ENCODE peak calls at places on chromosomes 16 and 17, in eight cellular contexts. V is BE2C; D is stomach; Y is heart right ventricle; I is fibroblast of lung; W is Caco-2; O is CD8-positive, alpha-beta T cell; N is left ventricle myocardium inferior. G is an unnamed sample.
A peak's percentile ranks its signal among the peaks of the same experiment; 100 is the strongest.

GRCh38 chr16:54265558-54266213 is 20.9 kb downstream of the IRX3 start:
- DNase-seq in Y (no peak), O (no peak), W (no peak), V (no peak), N (no peak), I (no peak), D (no peak), G (peak; percentile 33)

GRCh38 chr16:5605404-5605803 is 507.8 kb upstream of the EEF2KMT start:
- DNase-seq in D (no peak), O (no peak), Y (no peak), W (no peak), V (no peak), I (no peak), N (no peak), G (no peak)

GRCh38 chr17:50348522-50349240 is 2.8 kb downstream of the XYLT2 start:
- DNase-seq in V (no peak), O (peak; percentile 23), W (no peak), D (peak; percentile 58), I (peak; percentile 20), Y (no peak), N (no peak), G (peak; percentile 44)

GRCh38 chr17:72466199-72466598 is 345.4 kb downstream of the SOX9 start:
- DNase-seq in V (no peak), O (no peak), D (peak; percentile 39), Y (no peak), I (peak; percentile 70), W (peak; percentile 72), N (no peak), G (peak; percentile 43)

GRCh38 chr17:64177346-64178010 is 47.5 kb upstream of the ERN1 start:
- DNase-seq in D (no peak), W (no peak), N (no peak), O (no peak), I (no peak), Y (no peak), V (no peak), G (no peak)

GRCh38 chr17:17412331-17412730 is 64.5 kb upstream of the MED9 start:
- DNase-seq in O (no peak), N (no peak), W (no peak), I (no peak), D (no peak), Y (no peak), V (no peak), G (peak; percentile 83)

GRCh38 chr17:3695723-3696411 is at the start of gene P2RX5:
- DNase-seq in O (peak; percentile 73), W (no peak), Y (no peak), N (no peak), D (no peak), I (no peak), V (peak; percentile 24), G (no peak)

GRCh38 chr17:70106551-70106950 is 31.5 kb downstream of the KCNJ16 start:
- DNase-seq in D (no peak), O (no peak), Y (no peak), W (no peak), V (no peak), I (no peak), N (no peak), G (no peak)

DNA sequence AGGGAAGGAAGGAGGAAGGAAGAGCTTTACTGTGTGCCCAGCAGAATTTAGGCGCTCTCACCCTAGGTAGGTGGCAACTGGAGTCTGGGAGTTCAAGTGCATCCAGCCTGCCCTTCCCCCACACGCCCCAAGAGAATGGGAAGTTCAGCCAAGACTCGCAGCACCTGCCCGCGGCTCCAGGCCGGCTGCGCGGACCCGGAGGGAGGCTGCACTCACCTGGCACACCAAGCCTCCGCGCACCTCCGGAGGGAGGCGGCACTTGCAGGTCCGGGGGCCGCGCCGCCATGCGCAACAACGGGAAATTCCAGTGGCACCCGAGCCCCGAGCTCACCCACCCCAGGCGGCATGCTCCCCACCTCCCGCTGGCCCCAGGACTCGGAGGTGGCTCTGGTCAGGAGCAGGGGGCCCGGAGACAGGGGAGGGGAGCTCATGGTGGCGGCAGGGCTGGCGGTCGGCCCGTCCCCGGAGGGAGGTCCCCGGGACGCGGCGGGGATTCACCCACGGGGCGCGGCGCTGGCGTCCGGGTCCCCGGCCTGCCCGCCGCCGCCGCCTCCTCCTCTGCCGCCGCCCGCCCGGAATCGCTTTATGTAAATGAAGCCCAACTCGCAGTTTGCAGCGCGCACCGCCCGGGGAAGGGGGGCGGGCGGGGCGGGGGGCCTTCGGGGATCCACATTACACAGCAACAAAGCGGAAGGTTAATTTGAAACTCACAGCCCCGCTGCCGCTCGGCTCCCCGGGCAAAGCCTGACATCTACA is at the start of gene ZFHX3:
- DNase-seq in D (peak; percentile 79), Y (peak; percentile 76), N (peak; percentile 79), I (peak; percentile 68), O (no peak), W (peak; percentile 89), V (peak; percentile 69), G (no peak)
- TF ChIP-seq CTCF in D (no peak), Y (no peak), N (peak; percentile 54), I (no peak), O (no peak), W (no peak), V (peak; percentile 14), G (no peak)

GRCh38 chr17:82063424-82064415 is 1.9 kb downstream of the DUS1L start:
- DNase-seq in Y (peak; percentile 6), I (no peak), D (no peak), V (no peak), O (no peak), N (no peak), W (no peak), G (no peak)
- H3K4me3 ChIP-seq in Y (peak overlapping the region; percentile 98), I (no peak overlapping the region), D (no peak overlapping the region), V (peak overlapping the region; percentile 93), O (no peak overlapping the region), N (peak overlapping the region; percentile 97), W (peak overlapping the region; percentile 59), G (peak overlapping the region; percentile 70)

GRCh38 chr17:80474231-80474932 is 2.0 kb downstream of the NPTX1 start:
- DNase-seq in I (peak; percentile 44), O (no peak), N (no peak), W (peak; percentile 65), Y (no peak), D (no peak), V (no peak), G (peak; percentile 41)
- TF ChIP-seq CTCF in I (no peak), O (no peak), N (no peak), W (peak; percentile 29), Y (no peak), D (no peak), V (peak; percentile 31), G (no peak)

GRCh38 chr17:38673714-38674012 is 1.1 kb downstream of the EPOP start:
- DNase-seq in I (peak; percentile 6), Y (no peak), D (peak; percentile 27), V (no peak), N (peak; percentile 22), W (no peak), O (no peak), G (no peak)
- H3K4me3 ChIP-seq in I (no peak overlapping the region), Y (peak overlapping the region; percentile 61), D (peak overlapping the region; percentile 64), V (peak overlapping the region; percentile 72), N (peak overlapping the region; percentile 76), W (peak overlapping the region; percentile 90), O (peak overlapping the region; percentile 58), G (no peak overlapping the region)

GRCh38 chr17:7897773-7898172 is 9.2 kb downstream of the CHD3 start:
- DNase-seq in W (peak; percentile 47), V (no peak), N (no peak), Y (no peak), D (no peak), I (peak; percentile 82), O (no peak), G (peak; percentile 79)

GRCh38 chr17:7909080-7909479 is 7.0 kb downstream of the RNF227 start:
- DNase-seq in D (no peak), Y (no peak), I (no peak), N (no peak), V (no peak), W (no peak), O (no peak), G (no peak)

DNA sequence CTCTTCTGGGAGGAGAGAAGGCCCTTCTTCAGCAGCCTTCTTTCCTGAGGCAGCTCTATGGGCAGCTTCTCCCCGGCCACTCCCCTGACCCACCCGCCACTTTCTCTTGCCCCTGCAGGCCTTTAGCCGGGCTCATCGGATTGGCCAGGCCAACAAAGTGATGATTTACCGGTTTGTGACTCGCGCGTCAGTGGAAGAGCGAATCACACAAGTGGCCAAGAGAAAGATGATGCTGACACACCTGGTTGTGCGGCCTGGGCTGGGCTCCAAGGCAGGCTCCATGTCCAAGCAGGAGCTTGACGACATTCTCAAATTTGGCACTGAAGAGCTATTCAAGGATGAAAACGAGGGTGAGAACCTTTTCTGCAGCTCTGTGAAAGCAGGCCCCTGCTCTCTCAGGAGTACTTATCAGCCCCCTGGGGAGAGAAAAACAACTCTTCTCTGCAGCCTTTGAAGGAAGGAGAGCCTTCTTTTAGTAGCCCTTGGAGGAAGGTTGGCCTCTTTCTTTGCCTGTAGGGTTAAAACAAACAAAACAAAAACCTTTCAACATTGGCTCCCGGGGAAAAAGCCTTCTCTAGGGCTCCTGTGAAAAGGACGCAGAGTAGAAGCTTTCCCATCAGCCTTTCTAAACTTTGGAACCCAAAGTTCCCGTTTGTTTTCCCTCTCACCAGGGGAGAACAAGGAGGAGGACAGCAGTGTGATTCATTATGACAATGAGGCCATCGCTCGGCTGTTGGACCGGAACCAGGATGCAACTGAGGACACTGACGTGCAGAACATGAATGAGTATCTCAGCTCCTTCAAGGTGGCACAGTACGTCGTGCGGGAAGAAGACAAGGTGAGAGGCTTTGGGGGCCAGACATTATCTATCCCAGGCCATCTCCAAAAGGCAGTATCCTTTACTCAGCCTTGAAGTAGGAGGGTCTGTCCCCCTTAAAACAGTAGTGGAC is 12.7 kb downstream of the RNF227 start:
- DNase-seq in W (no peak), I (no peak), O (no peak), D (no peak), V (no peak), Y (no peak), N (no peak), G (no peak)
- TF ChIP-seq CTCF in W (no peak), I (no peak), O (no peak), D (no peak), V (no peak), Y (no peak), N (no peak), G (no peak)

DNA sequence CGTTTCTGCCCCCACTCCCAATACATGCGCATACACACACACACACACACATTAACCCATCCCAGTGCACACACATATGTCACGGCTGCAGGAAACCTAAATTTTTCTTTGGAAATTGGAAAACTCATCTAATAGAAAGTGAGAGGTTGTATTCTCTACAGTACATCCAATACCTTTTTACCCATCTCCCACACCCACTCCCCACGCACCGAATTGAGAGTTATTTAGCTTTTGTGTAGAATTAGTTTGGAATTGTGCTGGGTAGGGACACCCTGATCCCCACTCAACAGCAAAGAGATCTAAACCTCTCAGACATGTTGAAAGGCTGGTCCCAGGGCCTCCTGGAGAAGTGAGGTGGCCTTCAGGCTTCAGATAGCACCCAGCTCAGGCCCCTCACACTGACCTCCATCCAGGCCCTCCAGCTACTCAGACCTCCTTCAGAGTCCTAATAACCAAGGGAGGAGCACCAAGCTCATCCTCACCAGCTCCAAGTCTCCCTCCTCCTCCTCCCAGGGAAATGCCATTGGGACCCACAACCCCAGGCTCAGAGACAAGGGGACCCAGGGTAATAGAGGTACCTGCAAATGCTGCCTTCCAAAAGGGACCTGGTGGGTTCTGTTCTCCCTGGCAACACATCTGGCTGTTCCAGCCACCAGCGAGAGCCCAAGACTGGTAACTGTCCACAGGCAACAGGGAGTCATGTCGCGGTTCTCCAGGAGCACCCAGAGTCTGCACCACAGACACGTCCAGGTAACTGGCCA is 955 bp downstream of the HOXB13 start:
- DNase-seq in W (no peak), I (no peak), N (no peak), D (no peak), Y (no peak), O (no peak), V (no peak), G (no peak)
- H3K4me3 ChIP-seq in W (no peak overlapping the region), I (no peak overlapping the region), N (no peak overlapping the region), D (no peak overlapping the region), Y (no peak overlapping the region), O (no peak overlapping the region), V (no peak overlapping the region), G (no peak overlapping the region)